ENCODE peak calls at places on chromosomes 3 and 15, in seven cellular contexts. T is cardiac muscle cell, K is pancreas, Y is AG04450, S is spleen, V is cardiac fibroblast, N is kidney. U is an unnamed sample.

GRCh38 chr3:47259114-47259513 is 23.5 kb downstream of the KIF9 start:
- DNase-seq in T (no peak), K (no peak), Y (no peak), S (peak), V (no peak), N (peak), U (no peak)

GRCh38 chr15:100464256-100464655 is 64.5 kb downstream of the CERS3 start:
- DNase-seq in T (no peak), K (no peak), Y (no peak), S (no peak), V (no peak), N (no peak), U (no peak)

GRCh38 chr3:172125963-172126403 is 86.6 kb downstream of the FNDC3B start:
- DNase-seq in T (peak), K (no peak), Y (no peak), S (no peak), V (peak), N (no peak), U (no peak)

GRCh38 chr3:112013058-112013783 is 14.5 kb downstream of the TAGLN3 start:
- DNase-seq in T (peak), K (peak), Y (peak), S (peak), V (peak), N (peak), U (peak)

GRCh38 chr3:135667061-135667460 is 298.5 kb upstream of the PPP2R3A start:
- DNase-seq in T (no peak), K (no peak), Y (no peak), S (no peak), V (no peak), N (no peak), U (no peak)

GRCh38 chr3:141240290-141241247 is 8.9 kb downstream of the PXYLP1 start:
- DNase-seq in T (peak), K (no peak), Y (no peak), S (no peak), V (peak), N (no peak), U (no peak)

GRCh38 chr3:69541059-69541471 is 155.2 kb upstream of the FRMD4B start:
- DNase-seq in T (no peak), K (no peak), Y (no peak), S (no peak), V (no peak), N (no peak), U (no peak)

GRCh38 chr15:39579487-39580116 is 1.3 kb upstream of the THBS1 start:
- DNase-seq in T (peak), K (peak), Y (peak), S (no peak), V (peak), N (peak), U (no peak)

GRCh38 chr3:125107384-125107783 is 51.6 kb upstream of the HEG1 start:
- DNase-seq in T (no peak), K (no peak), Y (no peak), S (no peak), V (no peak), N (no peak), U (no peak)

GRCh38 chr3:123024056-123024455 is 3.5 kb downstream of the SEMA5B start:
- DNase-seq in T (no peak), K (no peak), Y (no peak), S (no peak), V (no peak), N (no peak), U (no peak)

GRCh38 chr3:123021986-123022510 is 5.5 kb downstream of the SEMA5B start:
- DNase-seq in T (no peak), K (no peak), Y (no peak), S (no peak), V (no peak), N (no peak), U (no peak)

GRCh38 chr3:123021388-123021787 is 6.2 kb downstream of the SEMA5B start:
- DNase-seq in T (no peak), K (no peak), Y (no peak), S (no peak), V (no peak), N (no peak), U (no peak)

GRCh38 chr3:123019591-123019990 is 8.0 kb downstream of the SEMA5B start:
- DNase-seq in T (no peak), K (no peak), Y (no peak), S (no peak), V (no peak), N (no peak), U (no peak)

GRCh38 chr3:123020709-123021108 is 6.9 kb downstream of the SEMA5B start:
- DNase-seq in T (no peak), K (no peak), Y (no peak), S (no peak), V (no peak), N (no peak), U (no peak)
- H3K4me3 ChIP-seq in T (no peak), K (no peak), Y (no peak), S (no peak), V (no peak), N (no peak), U (no peak)

GRCh38 chr15:67137319-67137718 is 71.9 kb downstream of the SMAD3 start:
- DNase-seq in T (no peak), K (no peak), Y (no peak), S (no peak), V (no peak), N (no peak), U (no peak)

GRCh38 chr15:67133738-67134576 is 68.6 kb downstream of the SMAD3 start:
- DNase-seq in T (peak), K (no peak), Y (no peak), S (no peak), V (peak), N (peak), U (no peak)

GRCh38 chr15:67134577-67135492 is 69.4 kb downstream of the SMAD3 start:
- DNase-seq in T (no peak), K (no peak), Y (no peak), S (no peak), V (no peak), N (no peak), U (peak)

GRCh38 chr15:67136802-67137201 is 71.4 kb downstream of the SMAD3 start:
- DNase-seq in T (no peak), K (no peak), Y (no peak), S (no peak), V (no peak), N (no peak), U (no peak)

GRCh38 chr15:67135494-67135893 is 70.1 kb downstream of the SMAD3 start:
- DNase-seq in T (peak), K (no peak), Y (peak), S (no peak), V (peak), N (no peak), U (no peak)
- TF ChIP-seq CTCF in T (no peak), K (no peak), Y (peak), S (no peak), V (no peak), N (no peak), U (no peak)

GRCh38 chr3:72388644-72389043 is 459.6 kb downstream of the SHQ1 start:
- DNase-seq in T (no peak), K (no peak), Y (no peak), S (no peak), V (no peak), N (no peak), U (no peak)

GRCh38 chr3:72384602-72385001 is 463.6 kb downstream of the SHQ1 start:
- DNase-seq in T (no peak), K (no peak), Y (no peak), S (no peak), V (no peak), N (no peak), U (no peak)

GRCh38 chr3:72388117-72388516 is 460.1 kb downstream of the SHQ1 start:
- DNase-seq in T (no peak), K (no peak), Y (no peak), S (no peak), V (no peak), N (no peak), U (no peak)

GRCh38 chr3:72385172-72385571 is 463.1 kb downstream of the SHQ1 start:
- DNase-seq in T (no peak), K (no peak), Y (no peak), S (no peak), V (no peak), N (no peak), U (no peak)

GRCh38 chr3:72386322-72386721 is 461.9 kb downstream of the SHQ1 start:
- DNase-seq in T (no peak), K (no peak), Y (no peak), S (no peak), V (no peak), N (no peak), U (no peak)
- H3K4me3 ChIP-seq in T (no peak), K (no peak), Y (no peak), S (no peak), V (no peak), N (no peak), U (no peak)

DNA sequence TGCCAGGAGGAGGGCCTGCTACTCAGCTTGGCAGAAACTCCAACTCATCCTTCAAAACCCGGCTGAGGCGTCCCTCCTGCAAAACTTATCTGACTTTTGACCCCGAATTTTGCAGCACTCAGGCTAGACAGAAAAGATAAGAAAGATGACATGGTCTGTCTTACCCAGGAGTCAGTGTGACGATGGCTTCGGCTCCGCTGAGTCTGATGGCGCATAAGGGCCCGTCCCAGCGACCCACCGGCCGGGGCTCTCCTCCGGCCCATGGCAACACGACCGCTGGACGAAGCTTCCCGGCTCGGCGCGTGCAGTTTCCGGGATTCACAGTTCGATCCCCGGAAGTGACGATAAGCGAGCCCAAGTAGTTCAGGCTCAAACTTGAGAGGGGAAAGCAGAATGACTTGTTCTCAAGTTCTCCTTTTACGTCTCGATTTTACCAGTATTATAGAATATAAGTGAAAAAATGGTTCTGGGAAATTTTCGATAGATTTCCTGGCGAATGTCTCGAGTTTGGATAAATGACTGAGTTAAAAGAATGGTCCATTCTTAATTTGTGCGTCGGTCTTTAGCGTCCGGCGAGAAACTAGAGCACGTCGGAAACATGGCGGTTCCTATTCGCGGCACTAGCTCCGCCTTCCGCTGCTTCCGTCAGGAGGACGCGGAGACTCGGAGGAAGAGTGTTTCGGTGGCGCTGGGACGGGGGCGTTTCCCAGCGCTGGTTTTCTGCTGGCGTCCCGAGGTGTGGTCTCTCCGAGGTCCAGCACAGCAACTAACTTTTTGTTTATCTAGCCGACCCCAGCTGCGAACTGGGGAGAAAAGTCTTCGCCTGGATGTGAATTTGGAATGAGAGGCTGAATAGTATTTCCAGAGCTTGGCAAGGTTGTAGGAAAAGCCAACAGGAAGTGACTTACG is at the start of gene LSG1:
- DNase-seq in T (peak), K (peak), Y (peak), S (peak), V (peak), N (peak), U (peak)
- TF ChIP-seq CTCF in T (no peak), K (no peak), Y (no peak), S (no peak), V (no peak), N (peak), U (no peak)

DNA sequence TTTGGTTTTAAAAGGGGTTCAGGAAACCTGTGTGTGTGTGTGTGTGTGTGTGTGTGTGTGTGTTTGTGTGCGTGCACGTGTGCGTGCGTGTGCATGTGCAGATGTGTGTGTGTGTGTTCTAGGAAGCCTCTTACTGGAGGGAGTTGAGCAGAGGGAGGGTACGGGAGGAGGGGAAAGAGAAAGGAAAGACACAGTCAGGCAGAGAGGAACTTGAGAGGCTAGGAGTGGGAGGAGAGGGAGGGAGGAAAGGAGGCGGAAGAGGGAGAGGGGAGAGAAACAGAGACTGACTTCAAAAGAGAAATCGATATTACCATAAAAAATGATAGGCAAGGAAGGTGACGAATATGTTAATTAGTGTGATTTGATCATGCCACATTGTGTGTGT is 34.1 kb downstream of the ATP2B2 start:
- DNase-seq in T (peak), K (no peak), Y (no peak), S (no peak), V (peak), N (no peak), U (no peak)
- H3K4me3 ChIP-seq in T (no peak), K (no peak), Y (no peak), S (no peak), V (no peak), N (no peak), U (no peak)